ENCODE peak calls at places on chromosomes 4 and X, in six cellular contexts. C is astrocyte, U is OCI-LY7, I is HCT116, F is mammary epithelial cell, W is heart left ventricle. O is an unnamed sample.

GRCh38 chr4:125315571-125316390 is 1.0 kb downstream of the FAT4 start:
- DNase-seq in F (peak; percentile 51), U (no peak), W (peak; percentile 77), I (no peak), C (peak; percentile 38), O (no peak)

GRCh38 chr4:121784401-121784800 is 16.7 kb upstream of the EXOSC9 start:
- DNase-seq in I (no peak), C (peak; percentile 32), F (no peak), U (no peak), W (no peak), O (no peak)

GRCh38 chr4:140049024-140049923 is 104.7 kb downstream of the MAML3 start:
- DNase-seq in W (no peak), I (no peak), F (peak; percentile 50), U (peak; percentile 74), C (peak; percentile 61), O (peak; percentile 49)

GRCh38 chrX:11944486-11944885 is 186.4 kb downstream of the MSL3 start:
- DNase-seq in I (no peak), F (peak; percentile 67), W (no peak), U (peak; percentile 3), C (peak; percentile 39), O (no peak)

GRCh38 chr4:110878413-110878812 is 255.5 kb upstream of the PITX2 start:
- DNase-seq in U (no peak), F (no peak), C (peak; percentile 31), W (no peak), I (peak; percentile 23), O (no peak)

GRCh38 chr4:3305610-3306371 is 13.0 kb downstream of the RGS12 start:
- DNase-seq in I (no peak), U (peak; percentile 59), F (no peak), W (peak; percentile 39), C (peak; percentile 32), O (peak; percentile 22)

GRCh38 chr4:150782921-150783320 is 201.0 kb downstream of the MAB21L2 start:
- DNase-seq in F (no peak), W (no peak), I (no peak), C (peak; percentile 18), U (no peak), O (no peak)

GRCh38 chr4:110294165-110294564 is 95.8 kb upstream of the ELOVL6 start:
- DNase-seq in C (peak; percentile 77), F (no peak), U (no peak), I (no peak), W (no peak), O (no peak)

GRCh38 chrX:70970482-70970999 is 39.6 kb upstream of the SLC7A3 start:
- DNase-seq in C (peak; percentile 6), I (no peak), U (peak; percentile 21), F (peak; percentile 7), W (no peak), O (peak; percentile 29)

GRCh38 chrX:19342331-19342906 is 1.3 kb upstream of the PDHA1 start:
- DNase-seq in W (no peak), U (peak; percentile 0), F (no peak), C (no peak), I (no peak), O (no peak)

GRCh38 chr4:100489316-100489715 is 28.5 kb downstream of the EMCN start:
- DNase-seq in C (peak; percentile 32), U (no peak), F (no peak), I (no peak), W (no peak), O (no peak)

GRCh38 chr4:8010618-8011017 is 71.0 kb upstream of the AFAP1 start:
- DNase-seq in I (no peak), W (no peak), U (no peak), F (no peak), C (peak; percentile 54), O (no peak)

GRCh38 chr4:159248383-159249178 is 145.7 kb downstream of the RAPGEF2 start:
- DNase-seq in F (no peak), U (no peak), C (peak; percentile 56), W (no peak), I (no peak), O (no peak)

GRCh38 chr4:147733614-147734344 is 1.9 kb downstream of the ARHGAP10 start:
- DNase-seq in C (peak; percentile 26), U (no peak), F (peak; percentile 46), W (no peak), I (no peak), O (no peak)

GRCh38 chrX:154350429-154351182 is 23.8 kb downstream of the FLNA start:
- DNase-seq in U (no peak), F (no peak), I (no peak), C (no peak), W (no peak), O (peak; percentile 9)

GRCh38 chrX:17738002-17738713 is 865 bp downstream of the SCML1 start:
- DNase-seq in W (peak; percentile 58), C (peak; percentile 41), U (no peak), F (peak; percentile 51), I (no peak), O (peak; percentile 74)

GRCh38 chrX:69178592-69178991 is 13.3 kb upstream of the PJA1 start:
- DNase-seq in F (no peak), W (no peak), C (no peak), I (no peak), U (no peak), O (no peak)

GRCh38 chrX:136106920-136107534 is 40.3 kb upstream of the FHL1 start:
- DNase-seq in W (no peak), C (no peak), U (no peak), I (no peak), F (no peak), O (no peak)

GRCh38 chr4:137739391-137739790 is 207.1 kb upstream of the PCDH18 start:
- DNase-seq in I (no peak), W (no peak), U (no peak), C (no peak), F (no peak), O (no peak)

GRCh38 chrX:41946230-41946629 is 22.9 kb upstream of the CASK start:
- DNase-seq in U (no peak), W (no peak), F (no peak), C (no peak), I (no peak), O (no peak)

GRCh38 chr4:7678318-7678852 is 243.7 kb upstream of the PSAPL1 start:
- DNase-seq in W (no peak), C (no peak), F (no peak), U (no peak), I (no peak), O (no peak)

GRCh38 chr4:156038772-156039171 is 85.1 kb upstream of the CTSO start:
- DNase-seq in C (no peak), U (no peak), I (no peak), F (no peak), W (no peak), O (no peak)

GRCh38 chr4:166538491-166539005 is 665.5 kb downstream of the TLL1 start:
- DNase-seq in C (peak; percentile 20), F (peak; percentile 2), U (no peak), I (no peak), W (no peak), O (no peak)

GRCh38 chr4:2306773-2307410 is 45.0 kb upstream of the MXD4 start:
- DNase-seq in U (no peak), C (no peak), F (no peak), W (no peak), I (no peak), O (no peak)

GRCh38 chrX:43753637-43754036 is 97.5 kb downstream of the MAOA start:
- DNase-seq in I (no peak), W (no peak), U (no peak), C (peak; percentile 10), F (no peak), O (no peak)

GRCh38 chrX:123986377-123986776 is 24.9 kb downstream of the STAG2 start:
- DNase-seq in U (no peak), F (no peak), W (no peak), I (no peak), C (no peak), O (no peak)

GRCh38 chr4:2248044-2248780 is 6.3 kb upstream of the HAUS3 start:
- DNase-seq in W (peak; percentile 52), F (no peak), U (no peak), C (no peak), I (no peak), O (no peak)

GRCh38 chr4:4496604-4497372 is 45.1 kb downstream of the STX18 start:
- DNase-seq in U (no peak), C (no peak), I (no peak), F (no peak), W (no peak), O (no peak)

GRCh38 chrX:132490086-132490419 is 1.2 kb upstream of the MBNL3 start:
- DNase-seq in W (no peak), I (no peak), U (no peak), F (peak; percentile 1), C (no peak), O (no peak)
- H3K27ac ChIP-seq in W (no peak overlapping the region), I (no peak overlapping the region), U (peak overlapping the region; percentile 100), F (peak overlapping the region; percentile 75), C (no peak overlapping the region), O (peak overlapping the region; percentile 71)

GRCh38 chrX:63656871-63657580 is 128.0 kb downstream of the ARHGEF9 start:
- DNase-seq in F (peak; percentile 19), C (peak; percentile 76), U (no peak), I (no peak), W (no peak), O (no peak)
- H3K27ac ChIP-seq in F (no peak overlapping the region), C (peak overlapping the region; percentile 91), U (no peak overlapping the region), I (no peak overlapping the region), W (no peak overlapping the region), O (no peak overlapping the region)

GRCh38 chr4:89558147-89558546 is 250.5 kb upstream of the GPRIN3 start:
- DNase-seq in I (peak; percentile 7), U (no peak), W (no peak), C (no peak), F (peak; percentile 6), O (no peak)
- H3K27ac ChIP-seq in I (no peak overlapping the region), U (no peak overlapping the region), W (no peak overlapping the region), C (no peak overlapping the region), F (no peak overlapping the region), O (no peak overlapping the region)

GRCh38 chr4:24798036-24798610 is 2.8 kb downstream of the SOD3 start:
- DNase-seq in F (no peak), C (no peak), I (no peak), W (no peak), U (no peak), O (no peak)

GRCh38 chr4:24794916-24795665 is at the start of gene SOD3:
- DNase-seq in U (no peak), I (no peak), C (peak; percentile 88), F (no peak), W (peak; percentile 87), O (no peak)

GRCh38 chr4:24796632-24797031 is 1.3 kb downstream of the SOD3 start:
- DNase-seq in F (no peak), I (no peak), W (no peak), C (no peak), U (no peak), O (no peak)

GRCh38 chr4:24794111-24794860 is 1.1 kb upstream of the SOD3 start:
- DNase-seq in U (no peak), C (peak; percentile 81), F (no peak), W (no peak), I (no peak), O (no peak)

DNA sequence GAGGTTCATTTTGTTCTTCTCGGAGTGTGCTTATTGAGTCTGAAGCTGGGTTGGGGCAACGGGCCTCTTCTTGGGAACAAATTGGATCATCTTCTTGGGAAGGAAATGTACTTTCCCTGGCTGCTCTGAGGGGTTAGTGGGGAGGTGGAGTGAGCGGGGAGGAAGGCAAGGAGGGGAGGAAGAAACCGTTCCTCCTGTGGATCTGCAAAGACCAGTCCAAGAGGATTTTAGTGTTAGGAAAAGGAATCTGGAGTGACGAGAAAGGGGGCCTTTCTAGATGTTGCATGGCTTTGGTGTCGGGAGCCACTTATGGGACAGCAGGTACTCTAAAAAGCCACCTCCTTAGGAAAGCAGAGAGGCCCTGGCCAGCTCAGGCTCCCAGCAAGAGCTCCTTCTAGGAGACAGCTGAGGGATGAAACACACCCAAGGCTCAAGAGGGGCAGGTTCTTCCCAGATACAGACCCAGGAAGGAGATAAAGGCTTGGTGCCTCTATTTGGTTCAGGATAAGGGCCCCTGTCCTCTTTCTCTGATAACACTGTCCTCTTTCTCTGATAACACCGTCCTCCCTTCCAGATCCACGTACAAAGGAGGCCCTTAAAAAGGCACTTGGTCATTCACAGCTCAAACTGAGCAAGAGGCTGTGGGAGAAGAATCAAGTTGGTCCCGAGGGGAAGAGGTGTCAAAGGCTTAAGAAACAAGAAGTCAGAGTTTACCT is 451 bp downstream of the SOD3 start:
- DNase-seq in I (no peak), U (no peak), W (no peak), F (no peak), C (no peak), O (no peak)
- H3K27ac ChIP-seq in I (no peak overlapping the region), U (no peak overlapping the region), W (peak overlapping the region; percentile 82), F (no peak overlapping the region), C (peak overlapping the region; percentile 24), O (no peak overlapping the region)

O was measured in CD4-positive, alpha-beta memory T cell.